ENCODE peak calls at places on chromosomes 6 and 20, in seven cellular contexts. W is GM06990, T is brain microvascular endothelial cell, K is left lung, I is heart left ventricle, P is WERI-Rb-1, S is BJ. G is an unnamed sample.

GRCh38 chr20:3686867-3687321 is 5.1 kb upstream of the ADAM33 start:
- DNase-seq in K (no peak), P (no peak), I (peak), T (peak), W (no peak), S (peak), G (peak)

GRCh38 chr6:132359891-132360290 is 41.4 kb downstream of the MOXD1 start:
- DNase-seq in K (no peak), T (no peak), W (no peak), S (no peak), P (no peak), I (no peak), G (no peak)

GRCh38 chr6:116564921-116565872 is 6.1 kb upstream of the RWDD1 start:
- DNase-seq in T (no peak), I (peak), S (no peak), P (no peak), K (peak), W (peak), G (peak)

GRCh38 chr6:22366214-22366613 is 69.4 kb upstream of the PRL start:
- DNase-seq in K (no peak), I (no peak), T (no peak), W (no peak), S (no peak), P (no peak), G (no peak)

GRCh38 chr6:11035961-11036360 is 8.1 kb downstream of the ELOVL2 start:
- DNase-seq in P (no peak), S (no peak), T (no peak), K (no peak), I (no peak), W (no peak), G (no peak)

GRCh38 chr6:18213439-18213838 is 50.9 kb downstream of the DEK start:
- DNase-seq in K (no peak), W (no peak), T (no peak), S (no peak), P (no peak), I (no peak), G (no peak)

GRCh38 chr6:154202334-154202733 is 154.3 kb downstream of the IPCEF1 start:
- DNase-seq in P (no peak), S (no peak), W (no peak), T (no peak), K (no peak), I (no peak), G (no peak)

GRCh38 chr6:106103728-106104109 is 17.6 kb downstream of the PRDM1 start:
- DNase-seq in S (no peak), I (no peak), P (no peak), T (no peak), K (no peak), W (no peak), G (no peak)

GRCh38 chr6:10221186-10221585 is 193.7 kb downstream of the TFAP2A start:
- DNase-seq in K (no peak), P (no peak), I (no peak), W (no peak), T (no peak), S (no peak), G (no peak)

GRCh38 chr6:18362058-18362561 is 25.0 kb upstream of the RNF144B start:
- DNase-seq in T (peak), W (no peak), I (no peak), S (peak), K (no peak), P (no peak), G (peak)

GRCh38 chr20:1005452-1006027 is 3.4 kb upstream of the RSPO4 start:
- DNase-seq in W (no peak), I (no peak), S (no peak), K (no peak), T (peak), P (peak), G (peak)

GRCh38 chr6:49325901-49326300 is 137.2 kb downstream of the MMUT start:
- DNase-seq in W (no peak), P (no peak), I (no peak), K (no peak), S (no peak), T (no peak), G (peak)

GRCh38 chr20:40949346-40949745 is 79.3 kb upstream of the TOP1 start:
- DNase-seq in W (no peak), P (no peak), K (no peak), T (no peak), S (no peak), I (no peak), G (no peak)

GRCh38 chr20:57526067-57526884 is 1.3 kb upstream of the CTCFL start:
- DNase-seq in I (no peak), K (no peak), W (no peak), S (no peak), T (no peak), P (peak), G (no peak)

GRCh38 chr6:12324096-12324495 is 33.9 kb downstream of the EDN1 start:
- DNase-seq in T (peak), K (no peak), P (no peak), W (no peak), I (no peak), S (peak), G (peak)

GRCh38 chr6:37417393-37417792 is 15.6 kb upstream of the CMTR1 start:
- DNase-seq in T (no peak), I (no peak), K (no peak), S (no peak), W (no peak), P (no peak), G (no peak)

GRCh38 chr6:39688494-39688893 is 36.7 kb downstream of the KIF6 start:
- DNase-seq in I (no peak), P (no peak), S (peak), T (peak), W (no peak), K (no peak), G (peak)

GRCh38 chr6:110621061-110621460 is 144.6 kb upstream of the SLC22A16 start:
- DNase-seq in W (no peak), K (no peak), T (no peak), P (no peak), I (no peak), S (no peak), G (no peak)

GRCh38 chr6:42359021-42359420 is 92.7 kb downstream of the TRERF1 start:
- DNase-seq in P (no peak), W (no peak), S (no peak), T (no peak), I (no peak), K (no peak), G (no peak)

GRCh38 chr6:123648723-123649122 is 12.0 kb upstream of the TRDN start:
- DNase-seq in K (no peak), P (no peak), W (no peak), T (no peak), S (no peak), I (no peak), G (no peak)

GRCh38 chr6:119449253-119450156 is 99.9 kb upstream of the MAN1A1 start:
- DNase-seq in K (no peak), W (no peak), P (no peak), S (no peak), T (no peak), I (no peak), G (no peak)

GRCh38 chr6:39082310-39082709 is 32.7 kb downstream of the SAYSD1 start:
- DNase-seq in P (no peak), K (no peak), W (no peak), S (no peak), I (no peak), T (no peak), G (no peak)

GRCh38 chr6:8103726-8104125 is 1.4 kb upstream of the EEF1E1 start:
- DNase-seq in S (no peak), W (no peak), P (no peak), K (no peak), I (no peak), T (no peak), G (no peak)

GRCh38 chr20:50198211-50198666 is 7.6 kb downstream of the CEBPB start:
- DNase-seq in I (no peak), K (no peak), P (no peak), W (no peak), S (no peak), T (no peak), G (no peak)

GRCh38 chr6:56804996-56805395 is 149.9 kb upstream of the BEND6 start:
- DNase-seq in W (no peak), P (no peak), T (peak), K (no peak), I (no peak), S (no peak), G (peak)

GRCh38 chr6:48626421-48626820 is 515.4 kb upstream of the PTCHD4 start:
- DNase-seq in W (no peak), P (no peak), T (no peak), S (no peak), I (no peak), K (no peak), G (no peak)

GRCh38 chr20:37913563-37914366 is 10.8 kb downstream of the VSTM2L start:
- DNase-seq in I (no peak), T (no peak), P (no peak), W (no peak), K (no peak), S (no peak), G (no peak)

GRCh38 chr20:37912874-37913273 is 9.9 kb downstream of the VSTM2L start:
- DNase-seq in S (no peak), T (no peak), I (no peak), K (no peak), W (no peak), P (no peak), G (no peak)

GRCh38 chr20:37915434-37915787 is 12.5 kb downstream of the VSTM2L start:
- DNase-seq in P (no peak), T (no peak), S (no peak), K (no peak), W (no peak), I (no peak), G (no peak)

GRCh38 chr20:37914672-37915433 is 11.9 kb downstream of the VSTM2L start:
- DNase-seq in P (no peak), W (peak), I (no peak), T (no peak), S (no peak), K (no peak), G (peak)

GRCh38 chr20:37914367-37914671 is 11.4 kb downstream of the VSTM2L start:
- DNase-seq in I (no peak), K (no peak), P (no peak), S (no peak), W (no peak), T (no peak), G (no peak)
- H3K4me3 ChIP-seq in I (no peak), K (no peak), P (no peak), S (no peak), W (no peak), T (no peak), G (no peak)

DNA sequence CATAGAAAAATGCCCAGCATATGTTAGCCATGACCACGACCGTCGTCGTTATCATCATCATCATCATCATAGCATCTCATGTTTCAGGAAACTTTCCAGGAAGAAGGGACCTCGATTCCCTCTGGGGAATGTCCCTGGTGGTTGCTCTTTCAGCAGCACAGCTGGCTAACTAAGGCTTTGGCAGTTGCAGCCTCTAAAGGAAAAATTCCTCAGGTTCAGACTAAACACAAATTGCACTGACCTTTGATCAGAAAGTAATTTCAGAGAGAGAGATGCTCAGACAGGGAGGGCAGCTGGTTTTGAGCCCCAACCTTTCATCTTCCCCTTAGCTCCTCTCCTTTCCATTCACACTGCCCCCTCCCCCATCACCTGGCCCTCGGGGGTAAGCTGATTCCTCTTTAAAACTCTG is 5.6 kb upstream of the CFB start:
- DNase-seq in K (no peak), T (peak), W (no peak), S (no peak), P (no peak), I (no peak), G (peak)
- TF ChIP-seq CTCF in K (no peak), T (peak), W (no peak), S (peak), P (no peak), I (no peak), G (no peak)

DNA sequence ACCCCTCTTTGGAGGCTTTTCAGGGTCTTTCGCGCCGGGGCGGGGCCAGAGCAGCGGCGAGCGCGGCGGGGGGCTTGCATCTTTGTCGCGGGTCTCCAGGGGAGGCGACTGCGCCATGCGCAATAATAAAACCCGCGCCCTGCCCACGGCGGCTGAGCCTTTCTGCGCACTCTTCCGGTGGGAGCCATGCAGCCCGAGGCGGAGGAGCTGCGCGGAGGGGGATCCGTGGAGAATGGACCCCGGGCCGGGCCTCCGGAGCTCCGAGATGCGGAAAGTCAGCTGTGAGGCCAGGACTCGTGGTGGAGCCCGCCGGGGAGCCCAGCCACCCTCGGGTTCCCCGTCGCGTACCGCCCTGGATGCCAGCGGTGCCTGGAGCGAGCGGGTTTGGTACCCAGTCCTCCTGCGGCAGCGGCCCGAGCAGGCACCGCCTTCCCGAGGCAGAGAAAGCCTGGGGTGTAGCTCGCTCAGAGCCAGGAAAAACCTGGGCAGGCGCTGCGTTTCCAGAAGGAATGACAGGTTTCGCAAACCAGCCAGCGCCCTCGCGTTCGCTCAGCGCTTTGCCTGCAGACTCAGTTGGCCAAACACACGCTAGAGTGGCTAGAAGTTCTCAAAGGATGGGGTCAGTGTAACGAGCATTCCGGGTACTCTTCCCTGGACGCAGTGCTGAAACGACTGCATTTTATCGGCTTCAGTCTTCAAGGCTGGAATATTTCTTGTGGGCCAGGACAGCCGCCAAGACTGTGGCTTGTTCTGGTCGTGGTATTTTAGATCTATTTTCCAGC is 1.3 kb downstream of the AKAP12 start:
- DNase-seq in T (peak), W (peak), S (no peak), P (peak), K (peak), I (peak), G (peak)
- H3K4me3 ChIP-seq in T (peak), W (peak), S (peak), P (peak), K (peak), I (peak), G (peak)

GRCh38 chr20:38649275-38649891 is 47.8 kb downstream of the ARHGAP40 start:
- DNase-seq in T (peak), K (no peak), P (peak), I (no peak), S (no peak), W (no peak), G (no peak)
- TF ChIP-seq CTCF in T (peak), K (no peak), P (peak), I (peak), S (peak), W (peak), G (peak)

DNA sequence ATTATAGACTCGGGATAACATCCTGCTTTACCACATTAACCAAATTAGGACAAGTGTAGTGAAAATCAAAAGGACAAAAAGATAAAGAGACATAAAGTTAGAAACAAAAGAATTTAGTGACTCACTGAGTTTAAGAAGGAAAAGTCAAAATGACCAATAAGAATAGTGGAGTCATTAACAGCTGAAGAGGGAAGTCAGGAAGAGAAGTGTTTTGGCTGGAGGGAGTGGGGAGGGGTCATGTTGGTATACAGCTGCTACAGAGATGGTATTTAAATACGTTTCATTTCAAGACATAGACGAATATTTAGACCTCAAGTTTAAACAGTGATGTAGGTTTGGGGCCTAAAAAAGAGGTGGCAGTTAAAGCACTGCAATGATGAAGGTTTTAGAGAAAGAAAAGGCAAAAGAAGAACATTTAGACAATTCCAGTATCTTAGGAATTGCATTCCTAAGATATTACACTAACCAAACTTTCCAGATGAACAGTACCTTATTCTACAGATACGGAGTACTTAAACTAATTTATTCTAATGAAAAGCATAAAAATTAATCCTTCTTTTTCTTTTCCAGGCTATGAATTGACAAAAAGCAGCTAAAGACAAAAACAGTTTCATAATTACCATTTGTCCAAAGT is 10.6 kb downstream of the FKBP5 start:
- DNase-seq in W (no peak), S (no peak), P (no peak), I (no peak), T (no peak), K (no peak), G (no peak)
- H3K4me3 ChIP-seq in W (no peak), S (no peak), P (no peak), I (no peak), T (no peak), K (no peak), G (no peak)

GRCh38 chr20:10316582-10316981 is 98.0 kb downstream of the SNAP25 start:
- DNase-seq in I (no peak), T (no peak), K (no peak), S (no peak), P (peak), W (no peak), G (peak)
- TF ChIP-seq CTCF in I (no peak), T (peak), K (no peak), S (peak), P (peak), W (peak), G (no peak)

DNA sequence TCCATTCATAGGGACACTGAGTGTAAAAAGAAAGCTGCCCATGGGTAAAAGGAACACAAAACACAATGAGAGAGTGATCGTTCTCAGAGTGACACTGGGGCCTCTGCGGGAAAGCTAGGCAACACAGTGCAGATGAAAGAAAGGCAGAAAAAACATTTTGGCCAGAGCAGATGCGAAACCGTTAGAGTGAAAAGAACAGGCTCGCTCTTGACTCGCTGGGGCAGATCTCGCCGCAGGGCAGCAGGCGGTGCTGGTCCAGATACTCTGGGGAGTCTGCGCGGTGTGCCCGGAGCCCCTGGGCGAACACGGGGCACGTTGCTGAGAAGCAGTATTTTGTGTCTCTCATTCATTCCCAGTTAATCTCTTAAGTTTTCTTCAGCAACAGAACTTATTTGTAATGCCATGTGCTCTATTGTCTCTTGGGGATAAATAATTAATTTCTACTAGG is 685.0 kb downstream of the QKI start:
- DNase-seq in K (no peak), T (no peak), S (no peak), I (no peak), P (no peak), W (no peak), G (peak)
- H3K4me3 ChIP-seq in K (no peak), T (no peak), S (no peak), I (no peak), P (no peak), W (no peak), G (no peak)

GRCh38 chr6:138719744-138720143 is 53.8 kb upstream of the CCDC28A start:
- DNase-seq in I (no peak), K (no peak), W (no peak), P (no peak), T (no peak), S (no peak), G (no peak)

GRCh38 chr6:138716971-138717370 is 56.6 kb upstream of the CCDC28A start:
- DNase-seq in S (no peak), T (no peak), I (no peak), W (no peak), K (no peak), P (no peak), G (no peak)

GRCh38 chr6:138719011-138719635 is 54.4 kb upstream of the CCDC28A start:
- DNase-seq in K (no peak), I (no peak), W (peak), P (no peak), S (no peak), T (no peak), G (peak)

GRCh38 chr6:138716017-138716416 is 57.6 kb upstream of the CCDC28A start:
- DNase-seq in S (no peak), W (no peak), T (no peak), I (no peak), P (no peak), K (no peak), G (no peak)

GRCh38 chr6:138714493-138714892 is 59.1 kb upstream of the CCDC28A start:
- DNase-seq in W (no peak), P (no peak), T (no peak), K (no peak), S (no peak), I (no peak), G (no peak)
- TF ChIP-seq CTCF in W (no peak), P (no peak), T (no peak), K (no peak), S (no peak), I (no peak), G (no peak)

GRCh38 chr6:137342607-137343186 is 123.5 kb upstream of the IFNGR1 start:
- DNase-seq in T (no peak), W (no peak), S (no peak), I (no peak), K (no peak), P (no peak), G (peak)
- H3K4me3 ChIP-seq in T (peak), W (peak), S (no peak), I (peak), K (peak), P (no peak), G (peak)

GRCh38 chr6:44265003-44265842 is at the start of gene NFKBIE:
- DNase-seq in I (peak), S (peak), W (peak), P (peak), T (peak), K (peak), G (peak)
- TF ChIP-seq CTCF in I (no peak), S (peak), W (peak), P (peak), T (peak), K (peak), G (no peak)